ENCODE peak calls at places on chromosomes 7 and 10, in four cellular contexts. I is psoas muscle, T is NT2/D1, S is HepG2. G is an unnamed sample.

GRCh38 chr7:91993976-91994375 is 53.3 kb downstream of the AKAP9 start:
- DNase-seq in I (no peak), T (no peak), S (no peak), G (no peak)

GRCh38 chr7:1223196-1224092 is 9.2 kb upstream of the UNCX start:
- DNase-seq in I (no peak), T (no peak), S (peak; percentile 10), G (no peak)

GRCh38 chr7:40199076-40199802 is 64.4 kb downstream of the SUGCT start:
- DNase-seq in I (no peak), T (no peak), S (no peak), G (no peak)

GRCh38 chr10:21496285-21497176 is 29.0 kb downstream of the SKIDA1 start:
- DNase-seq in I (peak; percentile 48), T (no peak), S (peak; percentile 54), G (peak; percentile 46)

GRCh38 chr7:29556405-29557195 is 7.0 kb upstream of the PRR15 start:
- DNase-seq in I (no peak), T (no peak), S (no peak), G (no peak)

GRCh38 chr10:80177781-80178636 is 27.3 kb downstream of the ANXA11 start:
- DNase-seq in I (no peak), T (no peak), S (no peak), G (no peak)

GRCh38 chr7:17043012-17043877 is 161.5 kb upstream of the AGR3 start:
- DNase-seq in I (no peak), T (no peak), S (no peak), G (no peak)

GRCh38 chr7:128161466-128162125 is 79.5 kb upstream of the LEP start:
- DNase-seq in I (no peak), T (no peak), S (no peak), G (no peak)

GRCh38 chr10:123157210-123157609 is 3.0 kb downstream of the BUB3 start:
- DNase-seq in I (no peak), T (no peak), S (peak; percentile 67), G (no peak)

GRCh38 chr10:12655940-12656339 is 306.6 kb downstream of the CAMK1D start:
- DNase-seq in I (no peak), T (no peak), S (no peak), G (no peak)

GRCh38 chr7:150413640-150414081 is 34.5 kb downstream of the ZNF775 start:
- DNase-seq in I (no peak), T (no peak), S (no peak), G (no peak)

GRCh38 chr10:123606006-123606405 is 60.1 kb upstream of the GPR26 start:
- DNase-seq in I (no peak), T (no peak), S (no peak), G (no peak)

GRCh38 chr10:42866115-42866995 is 83.8 kb downstream of the BMS1 start:
- DNase-seq in I (peak; percentile 81), T (peak; percentile 50), S (peak; percentile 30), G (peak; percentile 79)

GRCh38 chr7:47501406-47501805 is 80.5 kb downstream of the TNS3 start:
- DNase-seq in I (no peak), T (no peak), S (no peak), G (no peak)

GRCh38 chr7:77368974-77369373 is 47.2 kb downstream of the GSAP start:
- DNase-seq in I (no peak), T (no peak), S (no peak), G (no peak)

GRCh38 chr7:50782376-50783208 is at the start of gene GRB10:
- DNase-seq in I (peak; percentile 55), T (no peak), S (no peak), G (no peak)

GRCh38 chr10:79928028-79928583 is 20.8 kb downstream of the SFTPD start:
- DNase-seq in I (no peak), T (no peak), S (no peak), G (peak; percentile 28)

GRCh38 chr7:46139079-46139478 is 218.0 kb upstream of the IGFBP3 start:
- DNase-seq in I (no peak), T (no peak), S (no peak), G (no peak)

GRCh38 chr10:78721231-78721630 is 347.5 kb upstream of the ZMIZ1 start:
- DNase-seq in I (no peak), T (no peak), S (no peak), G (no peak)

GRCh38 chr10:91200314-91201212 is 19.9 kb upstream of the PCGF5 start:
- DNase-seq in I (no peak), T (no peak), S (no peak), G (no peak)

GRCh38 chr10:123287594-123288247 is 133.5 kb downstream of the BUB3 start:
- DNase-seq in I (no peak), T (no peak), S (no peak), G (no peak)

GRCh38 chr10:125373546-125373945 is 213.2 kb upstream of the CTBP2 start:
- DNase-seq in I (no peak), T (no peak), S (no peak), G (no peak)

GRCh38 chr7:154994996-154995395 is 7.9 kb downstream of the PAXIP1 start:
- DNase-seq in I (no peak), T (no peak), S (no peak), G (no peak)

GRCh38 chr7:154996756-154997155 is 6.2 kb downstream of the PAXIP1 start:
- DNase-seq in I (no peak), T (peak; percentile 81), S (no peak), G (no peak)

GRCh38 chr7:154997840-154998370 is 5.0 kb downstream of the PAXIP1 start:
- DNase-seq in I (no peak), T (no peak), S (no peak), G (no peak)

GRCh38 chr7:154998481-154998880 is 4.4 kb downstream of the PAXIP1 start:
- DNase-seq in I (no peak), T (no peak), S (no peak), G (no peak)

DNA sequence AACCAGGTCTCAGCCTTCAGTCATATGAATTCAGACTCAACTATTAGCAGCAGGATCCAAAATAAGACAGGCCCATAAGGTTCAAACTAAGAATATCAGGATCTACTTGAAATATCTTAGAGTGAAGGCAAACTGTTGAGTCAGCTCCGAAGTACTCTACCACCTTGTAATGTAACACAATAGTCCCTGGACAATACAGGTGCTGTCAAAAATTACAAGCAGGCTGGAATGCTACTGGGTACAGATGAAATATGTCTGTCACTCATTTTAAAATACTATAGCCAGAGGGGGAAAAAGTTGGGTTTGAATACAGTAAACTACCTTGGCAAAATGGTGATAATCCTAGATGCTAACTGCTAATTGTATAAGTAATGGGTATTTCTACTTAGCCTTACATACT is 6.8 kb downstream of the PAXIP1 start:
- DNase-seq in I (no peak), T (no peak), S (no peak), G (no peak)
- H3K36me3 ChIP-seq in I (peaks cover 11% of the 10 kb centered on the region), T (peaks cover 88% of the 10 kb centered on the region), S (peaks cover 10% of the 10 kb centered on the region), G (no peaks in the 10 kb centered on the region)

GRCh38 chr7:95427123-95427522 is 7.7 kb downstream of the PON2 start:
- DNase-seq in I (no peak), T (no peak), S (no peak), G (no peak)

GRCh38 chr7:95425694-95426093 is 9.1 kb downstream of the PON2 start:
- DNase-seq in I (no peak), T (no peak), S (no peak), G (no peak)

GRCh38 chr7:95432606-95433005 is 2.2 kb downstream of the PON2 start:
- DNase-seq in I (no peak), T (no peak), S (no peak), G (no peak)

GRCh38 chr7:95430864-95431263 is 4.0 kb downstream of the PON2 start:
- DNase-seq in I (no peak), T (no peak), S (peak; percentile 91), G (no peak)

DNA sequence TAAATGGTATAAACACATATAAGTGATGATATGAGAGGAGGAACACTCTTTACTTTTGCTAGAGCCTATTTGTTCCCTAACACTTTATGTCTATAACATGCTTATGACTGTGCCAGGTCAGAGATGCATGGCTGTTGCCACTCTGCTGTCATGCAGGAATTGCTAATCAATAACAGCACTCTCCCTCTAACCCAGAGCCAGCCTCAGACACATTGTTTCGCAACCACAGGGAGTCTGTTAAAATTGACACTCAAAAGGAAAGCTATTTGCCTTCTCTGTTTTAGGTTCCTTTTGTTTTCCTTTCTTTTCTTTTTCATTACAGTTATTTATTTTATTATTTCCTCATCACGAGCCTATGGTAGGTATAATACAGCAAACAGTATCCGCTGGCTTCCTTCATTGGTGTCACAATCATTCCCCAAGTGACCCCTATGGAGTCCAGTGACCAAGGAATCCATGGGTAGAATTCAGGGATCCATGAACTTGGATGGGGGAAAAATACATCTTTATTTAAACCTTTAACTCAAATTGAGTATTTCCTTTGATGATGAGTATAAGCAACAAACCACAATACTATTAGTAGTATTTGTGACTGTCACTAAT is 6.8 kb downstream of the PON2 start:
- DNase-seq in I (no peak), T (peak; percentile 3), S (peak; percentile 24), G (no peak)
- H3K27me3 ChIP-seq in I (no peaks in the 10 kb centered on the region), T (no peaks in the 10 kb centered on the region), S (no peaks in the 10 kb centered on the region), G (no peaks in the 10 kb centered on the region)

DNA sequence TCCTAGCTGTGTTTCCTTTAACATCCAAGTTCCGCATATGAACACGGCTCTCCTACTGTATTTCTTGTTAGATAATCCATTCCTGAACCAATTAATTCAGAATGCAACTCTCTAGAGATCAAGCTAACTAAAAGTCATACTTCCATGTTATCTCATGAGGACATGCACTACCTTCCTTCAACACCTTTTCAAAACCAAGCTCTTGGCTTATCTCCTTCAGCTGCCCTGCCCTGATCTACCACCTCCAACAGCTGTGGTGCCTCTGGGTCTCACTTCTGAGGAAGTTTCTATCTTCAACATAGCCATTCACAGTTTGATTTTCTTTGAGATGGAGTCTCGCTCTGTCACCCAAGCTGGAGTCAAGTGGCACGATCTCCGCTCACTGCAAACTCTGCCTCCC is 109.5 kb downstream of the IDE start:
- DNase-seq in I (no peak), T (no peak), S (no peak), G (no peak)
- H3K36me3 ChIP-seq in I (peaks cover 19% of the 10 kb centered on the region), T (peaks cover 58% of the 10 kb centered on the region), S (peaks cover 6% of the 10 kb centered on the region), G (peaks cover 22% of the 10 kb centered on the region)

GRCh38 chr10:133000648-133001047 is 58.3 kb upstream of the CFAP46 start:
- DNase-seq in I (no peak), T (no peak), S (no peak), G (no peak)
- H3K27me3 ChIP-seq in I (peaks cover 11% of the 10 kb centered on the region), T (no peaks in the 10 kb centered on the region), S (peaks cover 5% of the 10 kb centered on the region), G (no peaks in the 10 kb centered on the region)